ENCODE peak calls at places on chromosomes 5 and 9, in nine cellular contexts. I is epithelial cell of esophagus, J is prostate gland, H is lung, D is psoas muscle, E is kidney epithelial cell, W is dorsolateral prefrontal cortex, U is pancreas, Y is fibroblast of lung. N is an unnamed sample.

GRCh38 chr5:149130121-149130931 is 11.0 kb upstream of the ABLIM3 start:
- DNase-seq in I (peak; percentile 73), J (no peak), H (no peak), D (no peak), E (no peak), W (no peak), U (no peak), Y (no peak), N (no peak)

GRCh38 chr5:998276-998974 is 10.2 kb upstream of the NKD2 start:
- DNase-seq in I (no peak), J (no peak), H (no peak), D (peak; percentile 44), E (no peak), W (no peak), U (peak; percentile 9), Y (no peak), N (no peak)

GRCh38 chr9:114000671-114001409 is 77.3 kb downstream of the AMBP start:
- DNase-seq in I (no peak), J (no peak), H (peak; percentile 14), D (no peak), E (no peak), W (no peak), U (no peak), Y (peak; percentile 47), N (no peak)

GRCh38 chr9:121626012-121626411 is 25.4 kb upstream of the DAB2IP start:
- DNase-seq in I (no peak), J (no peak), H (no peak), D (no peak), E (no peak), W (no peak), U (no peak), Y (no peak), N (no peak)

GRCh38 chr5:141094481-141095262 is at the start of gene PCDHB2:
- DNase-seq in I (peak; percentile 23), J (peak; percentile 16), H (no peak), D (peak; percentile 53), E (no peak), W (no peak), U (no peak), Y (peak; percentile 23), N (no peak)

GRCh38 chr5:145800181-145800580 is 35.0 kb downstream of the PRELID2 start:
- DNase-seq in I (no peak), J (no peak), H (no peak), D (no peak), E (no peak), W (no peak), U (no peak), Y (no peak), N (no peak)

GRCh38 chr9:29118555-29118954 is 1545.3 kb upstream of the C9orf72 start:
- DNase-seq in I (no peak), J (peak; percentile 3), H (no peak), D (peak; percentile 48), E (no peak), W (no peak), U (peak; percentile 14), Y (no peak), N (no peak)

GRCh38 chr5:170301149-170301548 is 3.6 kb upstream of the LCP2 start:
- DNase-seq in I (no peak), J (no peak), H (no peak), D (no peak), E (no peak), W (no peak), U (no peak), Y (no peak), N (no peak)

GRCh38 chr9:133130721-133131244 is 9.7 kb upstream of the RALGDS start:
- DNase-seq in I (no peak), J (no peak), H (no peak), D (peak; percentile 56), E (no peak), W (no peak), U (peak; percentile 39), Y (no peak), N (no peak)

GRCh38 chr5:151319334-151319733 is 15.8 kb upstream of the SLC36A3 start:
- DNase-seq in I (peak; percentile 26), J (no peak), H (no peak), D (peak; percentile 60), E (no peak), W (no peak), U (no peak), Y (peak; percentile 1), N (no peak)

GRCh38 chr9:70259512-70259802 is 679 bp downstream of the SMC5 start:
- DNase-seq in I (no peak), J (no peak), H (no peak), D (no peak), E (no peak), W (no peak), U (no peak), Y (no peak), N (no peak)

GRCh38 chr9:70258692-70259511 is at the start of gene SMC5:
- DNase-seq in I (peak; percentile 92), J (peak; percentile 90), H (peak; percentile 89), D (peak; percentile 95), E (no peak), W (peak; percentile 82), U (peak; percentile 93), Y (peak; percentile 90), N (no peak)

GRCh38 chr9:70257991-70258691 is 637 bp upstream of the SMC5 start:
- DNase-seq in I (peak; percentile 84), J (peak; percentile 78), H (peak; percentile 70), D (no peak), E (no peak), W (no peak), U (peak; percentile 80), Y (peak; percentile 72), N (no peak)

GRCh38 chr9:70256123-70256551 is 2.6 kb upstream of the SMC5 start:
- DNase-seq in I (peak; percentile 67), J (no peak), H (no peak), D (no peak), E (peak; percentile 74), W (no peak), U (no peak), Y (peak; percentile 94), N (no peak)

GRCh38 chr9:70257512-70257911 is 1.3 kb upstream of the SMC5 start:
- DNase-seq in I (no peak), J (no peak), H (no peak), D (no peak), E (no peak), W (no peak), U (no peak), Y (no peak), N (no peak)
- H3K4me3 ChIP-seq in I (peak overlapping the region; percentile 46), J (peak overlapping the region; percentile 89), H (no peak overlapping the region), D (peak overlapping the region; percentile 78), E (peak overlapping the region; percentile 6), W (no peak overlapping the region), U (peak overlapping the region; percentile 77), Y (peak overlapping the region; percentile 64), N (peak overlapping the region; percentile 87)

GRCh38 chr9:87909310-87910041 is 8.3 kb upstream of the SPATA31C1 start:
- DNase-seq in I (no peak), J (no peak), H (peak; percentile 33), D (no peak), E (no peak), W (no peak), U (peak; percentile 91), Y (no peak), N (no peak)
- TF ChIP-seq CTCF in I (no peak), J (no peak), H (no peak), D (no peak), E (no peak), W (no peak), U (peak; percentile 17), Y (no peak), N (no peak)

GRCh38 chr9:127556871-127557270 is 55.2 kb upstream of the STXBP1 start:
- DNase-seq in I (no peak), J (no peak), H (no peak), D (peak; percentile 21), E (no peak), W (no peak), U (no peak), Y (no peak), N (no peak)

GRCh38 chr9:127557998-127558546 is 54.0 kb upstream of the STXBP1 start:
- DNase-seq in I (no peak), J (no peak), H (no peak), D (no peak), E (no peak), W (no peak), U (no peak), Y (no peak), N (no peak)

GRCh38 chr9:127555830-127556820 is 56.0 kb upstream of the STXBP1 start:
- DNase-seq in I (peak; percentile 95), J (peak; percentile 77), H (peak; percentile 83), D (peak; percentile 82), E (peak; percentile 89), W (no peak), U (peak; percentile 68), Y (peak; percentile 97), N (peak; percentile 73)

GRCh38 chr9:127558581-127559246 is 53.4 kb upstream of the STXBP1 start:
- DNase-seq in I (no peak), J (no peak), H (no peak), D (no peak), E (no peak), W (no peak), U (peak; percentile 4), Y (no peak), N (no peak)

DNA sequence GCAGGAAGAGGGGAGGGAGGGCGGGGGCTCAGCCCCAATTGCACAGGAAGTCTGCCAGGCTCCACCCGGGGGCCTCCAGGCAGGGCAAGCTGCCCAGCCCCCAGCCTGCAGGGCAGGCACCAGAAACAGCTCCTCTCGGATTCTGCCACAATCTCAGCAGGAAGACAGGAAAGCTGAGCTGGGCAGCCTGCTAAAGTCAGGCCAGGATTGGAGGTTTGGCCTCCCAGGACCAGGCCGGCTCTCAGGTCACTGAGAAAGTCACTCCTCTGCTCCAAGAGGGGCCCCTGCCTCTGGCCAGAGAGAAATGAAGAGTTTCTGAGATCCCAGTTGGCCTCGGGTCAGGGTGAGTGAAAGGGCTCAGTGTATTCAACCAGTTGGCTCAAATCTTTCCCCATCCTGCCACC is 54.6 kb upstream of the STXBP1 start:
- DNase-seq in I (no peak), J (no peak), H (no peak), D (peak; percentile 58), E (no peak), W (no peak), U (no peak), Y (no peak), N (no peak)
- H3K4me3 ChIP-seq in I (no peak overlapping the region), J (no peak overlapping the region), H (no peak overlapping the region), D (no peak overlapping the region), E (no peak overlapping the region), W (no peak overlapping the region), U (no peak overlapping the region), Y (peak overlapping the region; percentile 13), N (no peak overlapping the region)

GRCh38 chr9:90724112-90724511 is 77.5 kb upstream of the SYK start:
- DNase-seq in I (no peak), J (no peak), H (no peak), D (no peak), E (no peak), W (no peak), U (no peak), Y (no peak), N (no peak)

GRCh38 chr9:90724880-90725279 is 76.7 kb upstream of the SYK start:
- DNase-seq in I (no peak), J (no peak), H (no peak), D (no peak), E (no peak), W (no peak), U (no peak), Y (no peak), N (no peak)

GRCh38 chr9:90727498-90727897 is 74.1 kb upstream of the SYK start:
- DNase-seq in I (no peak), J (no peak), H (no peak), D (no peak), E (peak; percentile 34), W (no peak), U (no peak), Y (no peak), N (no peak)

GRCh38 chr9:90729351-90729750 is 72.3 kb upstream of the SYK start:
- DNase-seq in I (no peak), J (no peak), H (no peak), D (no peak), E (no peak), W (no peak), U (no peak), Y (no peak), N (no peak)

GRCh38 chr9:90726215-90726614 is 75.4 kb upstream of the SYK start:
- DNase-seq in I (no peak), J (no peak), H (no peak), D (no peak), E (no peak), W (no peak), U (no peak), Y (no peak), N (no peak)
- TF ChIP-seq CTCF in I (no peak), J (no peak), H (no peak), D (no peak), E (peak; percentile 28), W (no peak), U (no peak), Y (no peak), N (no peak)

N was measured in AG04449.